ENCODE peak calls at places on chromosomes 16 and 17, in seven cellular contexts. One of them, this sample, is unnamed.

GRCh38 chr17:41302981-41303380 is 330 bp upstream of the KRTAP29-1 start:
- DNase-seq in stimulated activated CD4-positive, alpha-beta T cell treated with anti-CD3 and anti-CD28 coated beads, Interleukin-2, amount 100 ng/mL, for 4 hours: no peak
- DNase-seq in epithelial cell of esophagus: no peak
- DNase-seq in nucleus accumbens: no peak
- DNase-seq in effector memory CD4-positive, alpha-beta T cell: no peak
- DNase-seq in activated CD4-positive, alpha-beta T cell treated with anti-CD3 and anti-CD28 coated beads, Interleukin-2, amount 50 U/mL, for 1 hour: no peak
- DNase-seq in Calu3: no peak
- DNase-seq in this sample: no peak

GRCh38 chr16:80210787-80211186 is 330.0 kb upstream of the DYNLRB2 start:
- DNase-seq in epithelial cell of esophagus: no peak
- DNase-seq in stimulated activated CD4-positive, alpha-beta T cell treated with anti-CD3 and anti-CD28 coated beads, Interleukin-2, amount 100 ng/mL, for 4 hours: no peak
- DNase-seq in activated CD4-positive, alpha-beta T cell treated with anti-CD3 and anti-CD28 coated beads, Interleukin-2, amount 50 U/mL, for 1 hour: no peak
- DNase-seq in Calu3: no peak
- DNase-seq in effector memory CD4-positive, alpha-beta T cell: no peak
- DNase-seq in nucleus accumbens: no peak
- DNase-seq in this sample: no peak

GRCh38 chr17:64596439-64596838 is 65.7 kb downstream of the SMURF2 start:
- DNase-seq in effector memory CD4-positive, alpha-beta T cell: no peak
- DNase-seq in nucleus accumbens: no peak
- DNase-seq in activated CD4-positive, alpha-beta T cell treated with anti-CD3 and anti-CD28 coated beads, Interleukin-2, amount 50 U/mL, for 1 hour: no peak
- DNase-seq in epithelial cell of esophagus: no peak
- DNase-seq in stimulated activated CD4-positive, alpha-beta T cell treated with anti-CD3 and anti-CD28 coated beads, Interleukin-2, amount 100 ng/mL, for 4 hours: no peak
- DNase-seq in Calu3: no peak
- DNase-seq in this sample: no peak

GRCh38 chr17:13851889-13852288 is 217.4 kb upstream of the COX10 start:
- DNase-seq in Calu3: no peak
- DNase-seq in effector memory CD4-positive, alpha-beta T cell: no peak
- DNase-seq in nucleus accumbens: no peak
- DNase-seq in activated CD4-positive, alpha-beta T cell treated with anti-CD3 and anti-CD28 coated beads, Interleukin-2, amount 50 U/mL, for 1 hour: no peak
- DNase-seq in epithelial cell of esophagus: no peak
- DNase-seq in stimulated activated CD4-positive, alpha-beta T cell treated with anti-CD3 and anti-CD28 coated beads, Interleukin-2, amount 100 ng/mL, for 4 hours: no peak
- DNase-seq in this sample: no peak

GRCh38 chr16:51450913-51451312 is 299.8 kb upstream of the SALL1 start:
- DNase-seq in activated CD4-positive, alpha-beta T cell treated with anti-CD3 and anti-CD28 coated beads, Interleukin-2, amount 50 U/mL, for 1 hour: no peak
- DNase-seq in nucleus accumbens: no peak
- DNase-seq in epithelial cell of esophagus: no peak
- DNase-seq in effector memory CD4-positive, alpha-beta T cell: no peak
- DNase-seq in Calu3: no peak
- DNase-seq in stimulated activated CD4-positive, alpha-beta T cell treated with anti-CD3 and anti-CD28 coated beads, Interleukin-2, amount 100 ng/mL, for 4 hours: no peak
- DNase-seq in this sample: no peak

GRCh38 chr16:12425134-12425941 is 378.3 kb downstream of the CPPED1 start:
- DNase-seq in activated CD4-positive, alpha-beta T cell treated with anti-CD3 and anti-CD28 coated beads, Interleukin-2, amount 50 U/mL, for 1 hour: no peak
- DNase-seq in nucleus accumbens: no peak
- DNase-seq in stimulated activated CD4-positive, alpha-beta T cell treated with anti-CD3 and anti-CD28 coated beads, Interleukin-2, amount 100 ng/mL, for 4 hours: no peak
- DNase-seq in effector memory CD4-positive, alpha-beta T cell: no peak
- DNase-seq in epithelial cell of esophagus: no peak
- DNase-seq in Calu3: no peak
- DNase-seq in this sample: no peak

GRCh38 chr16:22937169-22937568 is 123.2 kb downstream of the HS3ST2 start:
- DNase-seq in nucleus accumbens: no peak
- DNase-seq in epithelial cell of esophagus: peak
- DNase-seq in effector memory CD4-positive, alpha-beta T cell: no peak
- DNase-seq in Calu3: no peak
- DNase-seq in stimulated activated CD4-positive, alpha-beta T cell treated with anti-CD3 and anti-CD28 coated beads, Interleukin-2, amount 100 ng/mL, for 4 hours: no peak
- DNase-seq in activated CD4-positive, alpha-beta T cell treated with anti-CD3 and anti-CD28 coated beads, Interleukin-2, amount 50 U/mL, for 1 hour: no peak
- DNase-seq in this sample: peak

GRCh38 chr16:24568392-24568791 is 29.0 kb downstream of the RBBP6 start:
- DNase-seq in epithelial cell of esophagus: peak
- DNase-seq in Calu3: no peak
- DNase-seq in nucleus accumbens: no peak
- DNase-seq in activated CD4-positive, alpha-beta T cell treated with anti-CD3 and anti-CD28 coated beads, Interleukin-2, amount 50 U/mL, for 1 hour: no peak
- DNase-seq in stimulated activated CD4-positive, alpha-beta T cell treated with anti-CD3 and anti-CD28 coated beads, Interleukin-2, amount 100 ng/mL, for 4 hours: no peak
- DNase-seq in effector memory CD4-positive, alpha-beta T cell: no peak
- DNase-seq in this sample: peak

GRCh38 chr16:54052271-54052670 is 234.3 kb downstream of the IRX3 start:
- DNase-seq in effector memory CD4-positive, alpha-beta T cell: no peak
- DNase-seq in activated CD4-positive, alpha-beta T cell treated with anti-CD3 and anti-CD28 coated beads, Interleukin-2, amount 50 U/mL, for 1 hour: no peak
- DNase-seq in Calu3: no peak
- DNase-seq in nucleus accumbens: no peak
- DNase-seq in stimulated activated CD4-positive, alpha-beta T cell treated with anti-CD3 and anti-CD28 coated beads, Interleukin-2, amount 100 ng/mL, for 4 hours: no peak
- DNase-seq in epithelial cell of esophagus: no peak
- DNase-seq in this sample: no peak

GRCh38 chr16:74451951-74452758 is 30.9 kb upstream of the CLEC18B start:
- DNase-seq in effector memory CD4-positive, alpha-beta T cell: no peak
- DNase-seq in activated CD4-positive, alpha-beta T cell treated with anti-CD3 and anti-CD28 coated beads, Interleukin-2, amount 50 U/mL, for 1 hour: no peak
- DNase-seq in Calu3: no peak
- DNase-seq in nucleus accumbens: no peak
- DNase-seq in epithelial cell of esophagus: no peak
- DNase-seq in stimulated activated CD4-positive, alpha-beta T cell treated with anti-CD3 and anti-CD28 coated beads, Interleukin-2, amount 100 ng/mL, for 4 hours: no peak
- DNase-seq in this sample: no peak

GRCh38 chr17:19386276-19386863 is 620 bp downstream of the MFAP4 start:
- DNase-seq in nucleus accumbens: no peak
- DNase-seq in Calu3: no peak
- DNase-seq in epithelial cell of esophagus: peak
- DNase-seq in effector memory CD4-positive, alpha-beta T cell: no peak
- DNase-seq in stimulated activated CD4-positive, alpha-beta T cell treated with anti-CD3 and anti-CD28 coated beads, Interleukin-2, amount 100 ng/mL, for 4 hours: no peak
- DNase-seq in activated CD4-positive, alpha-beta T cell treated with anti-CD3 and anti-CD28 coated beads, Interleukin-2, amount 50 U/mL, for 1 hour: no peak
- DNase-seq in this sample: peak

GRCh38 chr16:87897563-87898505 is 28.5 kb upstream of the SLC7A5 start:
- DNase-seq in Calu3: no peak
- DNase-seq in effector memory CD4-positive, alpha-beta T cell: no peak
- DNase-seq in activated CD4-positive, alpha-beta T cell treated with anti-CD3 and anti-CD28 coated beads, Interleukin-2, amount 50 U/mL, for 1 hour: peak
- DNase-seq in epithelial cell of esophagus: no peak
- DNase-seq in stimulated activated CD4-positive, alpha-beta T cell treated with anti-CD3 and anti-CD28 coated beads, Interleukin-2, amount 100 ng/mL, for 4 hours: peak
- DNase-seq in nucleus accumbens: no peak
- DNase-seq in this sample: no peak

GRCh38 chr16:606656-607307 is 16.9 kb downstream of the RAB40C start:
- DNase-seq in Calu3: no peak
- DNase-seq in stimulated activated CD4-positive, alpha-beta T cell treated with anti-CD3 and anti-CD28 coated beads, Interleukin-2, amount 100 ng/mL, for 4 hours: no peak
- DNase-seq in epithelial cell of esophagus: no peak
- DNase-seq in nucleus accumbens: no peak
- DNase-seq in activated CD4-positive, alpha-beta T cell treated with anti-CD3 and anti-CD28 coated beads, Interleukin-2, amount 50 U/mL, for 1 hour: no peak
- DNase-seq in effector memory CD4-positive, alpha-beta T cell: no peak
- DNase-seq in this sample: no peak

GRCh38 chr17:83078378-83079339 is 750 bp upstream of the METRNL start:
- DNase-seq in epithelial cell of esophagus: no peak
- DNase-seq in Calu3: no peak
- DNase-seq in activated CD4-positive, alpha-beta T cell treated with anti-CD3 and anti-CD28 coated beads, Interleukin-2, amount 50 U/mL, for 1 hour: no peak
- DNase-seq in stimulated activated CD4-positive, alpha-beta T cell treated with anti-CD3 and anti-CD28 coated beads, Interleukin-2, amount 100 ng/mL, for 4 hours: no peak
- DNase-seq in nucleus accumbens: no peak
- DNase-seq in effector memory CD4-positive, alpha-beta T cell: no peak
- DNase-seq in this sample: no peak

GRCh38 chr17:19470529-19471261 is 59.7 kb downstream of the RNF112 start:
- DNase-seq in stimulated activated CD4-positive, alpha-beta T cell treated with anti-CD3 and anti-CD28 coated beads, Interleukin-2, amount 100 ng/mL, for 4 hours: no peak
- DNase-seq in nucleus accumbens: no peak
- DNase-seq in effector memory CD4-positive, alpha-beta T cell: no peak
- DNase-seq in activated CD4-positive, alpha-beta T cell treated with anti-CD3 and anti-CD28 coated beads, Interleukin-2, amount 50 U/mL, for 1 hour: no peak
- DNase-seq in epithelial cell of esophagus: no peak
- DNase-seq in Calu3: no peak
- DNase-seq in this sample: no peak

GRCh38 chr16:67562918-67563707 is 787 bp downstream of the CTCF start:
- DNase-seq in epithelial cell of esophagus: peak
- DNase-seq in stimulated activated CD4-positive, alpha-beta T cell treated with anti-CD3 and anti-CD28 coated beads, Interleukin-2, amount 100 ng/mL, for 4 hours: peak
- DNase-seq in nucleus accumbens: peak
- DNase-seq in effector memory CD4-positive, alpha-beta T cell: peak
- DNase-seq in activated CD4-positive, alpha-beta T cell treated with anti-CD3 and anti-CD28 coated beads, Interleukin-2, amount 50 U/mL, for 1 hour: peak
- DNase-seq in Calu3: peak
- DNase-seq in this sample: peak

GRCh38 chr17:77494664-77495435 is 354.1 kb downstream of the SEC14L1 start:
- DNase-seq in activated CD4-positive, alpha-beta T cell treated with anti-CD3 and anti-CD28 coated beads, Interleukin-2, amount 50 U/mL, for 1 hour: peak
- DNase-seq in Calu3: peak
- DNase-seq in stimulated activated CD4-positive, alpha-beta T cell treated with anti-CD3 and anti-CD28 coated beads, Interleukin-2, amount 100 ng/mL, for 4 hours: peak
- DNase-seq in nucleus accumbens: peak
- DNase-seq in epithelial cell of esophagus: peak
- DNase-seq in effector memory CD4-positive, alpha-beta T cell: peak
- DNase-seq in this sample: peak

GRCh38 chr17:55926276-55926995 is 175.6 kb downstream of the PCTP start:
- DNase-seq in effector memory CD4-positive, alpha-beta T cell: no peak
- DNase-seq in Calu3: no peak
- DNase-seq in stimulated activated CD4-positive, alpha-beta T cell treated with anti-CD3 and anti-CD28 coated beads, Interleukin-2, amount 100 ng/mL, for 4 hours: no peak
- DNase-seq in epithelial cell of esophagus: no peak
- DNase-seq in nucleus accumbens: no peak
- DNase-seq in activated CD4-positive, alpha-beta T cell treated with anti-CD3 and anti-CD28 coated beads, Interleukin-2, amount 50 U/mL, for 1 hour: no peak
- DNase-seq in this sample: no peak

This sample was measured in bronchial epithelial cell.